ENCODE peak calls at places on chromosomes 4 and X, in four cellular contexts. One of them, this sample, is unnamed.

GRCh38 chr4:128155874-128156456 is 94.9 kb downstream of the LARP1B start:
- DNase-seq in HepG2: no peak
- DNase-seq in GM12865: no peak
- DNase-seq in GM20000: no peak
- DNase-seq in this sample: no peak

GRCh38 chr4:142781114-142781513 is 65.0 kb downstream of the INPP4B start:
- DNase-seq in HepG2: no peak
- DNase-seq in GM20000: no peak
- DNase-seq in GM12865: no peak
- DNase-seq in this sample: no peak

GRCh38 chr4:13327991-13328390 is 156.1 kb downstream of the RAB28 start:
- DNase-seq in HepG2: no peak
- DNase-seq in GM20000: no peak
- DNase-seq in GM12865: no peak
- DNase-seq in this sample: no peak

GRCh38 chr4:4969298-4969697 is 50.0 kb downstream of the CYTL1 start:
- DNase-seq in HepG2: no peak
- DNase-seq in GM12865: no peak
- DNase-seq in GM20000: no peak
- DNase-seq in this sample: no peak

GRCh38 chr4:87093443-87094123 is 126.8 kb downstream of the KLHL8 start:
- DNase-seq in HepG2: peak
- DNase-seq in GM12865: peak
- DNase-seq in GM20000: peak
- DNase-seq in this sample: no peak

GRCh38 chr4:7539659-7540058 is 104.9 kb upstream of the PSAPL1 start:
- DNase-seq in HepG2: peak
- DNase-seq in GM12865: peak
- DNase-seq in GM20000: no peak
- DNase-seq in this sample: no peak

GRCh38 chr4:14916554-14917304 is 85.6 kb upstream of the CPEB2 start:
- DNase-seq in HepG2: peak
- DNase-seq in GM12865: peak
- DNase-seq in GM20000: no peak
- DNase-seq in this sample: no peak

GRCh38 chr4:5165419-5166369 is 114.4 kb downstream of the STK32B start:
- DNase-seq in HepG2: no peak
- DNase-seq in GM20000: no peak
- DNase-seq in GM12865: no peak
- DNase-seq in this sample: no peak

GRCh38 chr4:663438-664428 is 10.3 kb downstream of the ATP5ME start:
- DNase-seq in GM20000: peak
- DNase-seq in HepG2: no peak
- DNase-seq in GM12865: peak
- DNase-seq in this sample: peak

GRCh38 chr4:38805530-38806145 is 1.0 kb upstream of the TLR1 start:
- DNase-seq in HepG2: no peak
- DNase-seq in GM12865: peak
- DNase-seq in GM20000: peak
- DNase-seq in this sample: no peak

GRCh38 chrX:30690330-30690729 is 37.1 kb downstream of the GK start:
- DNase-seq in GM20000: no peak
- DNase-seq in HepG2: no peak
- DNase-seq in GM12865: no peak
- DNase-seq in this sample: no peak

GRCh38 chr4:24211821-24212220 is 322.0 kb upstream of the PPARGC1A start:
- DNase-seq in GM20000: no peak
- DNase-seq in HepG2: no peak
- DNase-seq in GM12865: no peak
- DNase-seq in this sample: no peak

GRCh38 chr4:2725380-2725779 is 30.8 kb downstream of the TNIP2 start:
- DNase-seq in HepG2: no peak
- DNase-seq in GM20000: no peak
- DNase-seq in GM12865: no peak
- DNase-seq in this sample: no peak

GRCh38 chrX:953879-954482 is 258.5 kb downstream of the CRLF2 start:
- DNase-seq in GM12865: no peak
- DNase-seq in HepG2: no peak
- DNase-seq in GM20000: no peak
- DNase-seq in this sample: no peak

GRCh38 chrX:22383988-22384387 is 111.3 kb downstream of the CBLL2 start:
- DNase-seq in GM20000: no peak
- DNase-seq in HepG2: no peak
- DNase-seq in GM12865: peak
- DNase-seq in this sample: no peak

GRCh38 chrX:72539822-72540221 is 32.8 kb downstream of the HDAC8 start:
- DNase-seq in HepG2: no peak
- DNase-seq in GM20000: no peak
- DNase-seq in GM12865: no peak
- DNase-seq in this sample: no peak

GRCh38 chrX:111445485-111445884 is 33.5 kb upstream of the DCX start:
- DNase-seq in GM20000: peak
- DNase-seq in GM12865: peak
- DNase-seq in HepG2: peak
- DNase-seq in this sample: no peak

GRCh38 chr4:39825741-39826231 is 127.8 kb downstream of the UBE2K start:
- DNase-seq in GM12865: no peak
- DNase-seq in GM20000: no peak
- DNase-seq in HepG2: no peak
- DNase-seq in this sample: no peak

GRCh38 chrX:7069556-7069955 is 78.0 kb upstream of the STS start:
- DNase-seq in GM12865: no peak
- DNase-seq in HepG2: no peak
- DNase-seq in GM20000: no peak
- DNase-seq in this sample: no peak

GRCh38 chrX:139920306-139920705 is 12.5 kb downstream of the ATP11C start:
- DNase-seq in GM20000: no peak
- DNase-seq in GM12865: no peak
- DNase-seq in HepG2: no peak
- DNase-seq in this sample: no peak

GRCh38 chrX:45986971-45987370 is 558.2 kb downstream of the ZNF674 start:
- DNase-seq in HepG2: no peak
- DNase-seq in GM20000: no peak
- DNase-seq in GM12865: no peak
- DNase-seq in this sample: no peak

GRCh38 chr4:1619151-1619672 is 64.9 kb downstream of the FAM53A start:
- DNase-seq in GM20000: no peak
- DNase-seq in HepG2: no peak
- DNase-seq in GM12865: no peak
- DNase-seq in this sample: no peak

GRCh38 chrX:24782011-24782410 is 88.3 kb downstream of the POLA1 start:
- DNase-seq in HepG2: no peak
- DNase-seq in GM20000: no peak
- DNase-seq in GM12865: no peak
- DNase-seq in this sample: no peak

GRCh38 chr4:71294301-71294700 is 44.5 kb upstream of the SLC4A4 start:
- DNase-seq in GM20000: no peak
- DNase-seq in GM12865: no peak
- DNase-seq in HepG2: no peak
- DNase-seq in this sample: no peak

GRCh38 chrX:150616863-150617198 is 48.4 kb downstream of the MTM1 start:
- DNase-seq in HepG2: no peak
- DNase-seq in GM12865: no peak
- DNase-seq in GM20000: no peak
- DNase-seq in this sample: no peak

GRCh38 chrX:106177106-106177981 is 9.2 kb downstream of the PWWP3B start:
- DNase-seq in GM12865: no peak
- DNase-seq in HepG2: no peak
- DNase-seq in GM20000: no peak
- DNase-seq in this sample: no peak

GRCh38 chr4:104494161-104494560 is 533 bp downstream of the CXXC4 start:
- DNase-seq in HepG2: peak
- DNase-seq in GM20000: no peak
- DNase-seq in GM12865: no peak
- DNase-seq in this sample: no peak

GRCh38 chr4:158259955-158260575 is 49.8 kb downstream of the TMEM144 start:
- DNase-seq in HepG2: peak
- DNase-seq in GM12865: peak
- DNase-seq in GM20000: no peak
- DNase-seq in this sample: no peak

GRCh38 chr4:83651846-83652245 is 115.9 kb downstream of the GPAT3 start:
- DNase-seq in HepG2: no peak
- DNase-seq in GM12865: no peak
- DNase-seq in GM20000: no peak
- DNase-seq in this sample: no peak

GRCh38 chr4:140567722-140568121 is 1.0 kb downstream of the UCP1 start:
- DNase-seq in GM12865: no peak
- DNase-seq in GM20000: no peak
- DNase-seq in HepG2: no peak
- DNase-seq in this sample: no peak

GRCh38 chr4:140569307-140569638 is 512 bp upstream of the UCP1 start:
- DNase-seq in GM20000: no peak
- DNase-seq in HepG2: no peak
- DNase-seq in GM12865: no peak
- DNase-seq in this sample: no peak

GRCh38 chr4:140571620-140572019 is 2.9 kb upstream of the UCP1 start:
- DNase-seq in GM20000: no peak
- DNase-seq in HepG2: no peak
- DNase-seq in GM12865: no peak
- DNase-seq in this sample: no peak

DNA sequence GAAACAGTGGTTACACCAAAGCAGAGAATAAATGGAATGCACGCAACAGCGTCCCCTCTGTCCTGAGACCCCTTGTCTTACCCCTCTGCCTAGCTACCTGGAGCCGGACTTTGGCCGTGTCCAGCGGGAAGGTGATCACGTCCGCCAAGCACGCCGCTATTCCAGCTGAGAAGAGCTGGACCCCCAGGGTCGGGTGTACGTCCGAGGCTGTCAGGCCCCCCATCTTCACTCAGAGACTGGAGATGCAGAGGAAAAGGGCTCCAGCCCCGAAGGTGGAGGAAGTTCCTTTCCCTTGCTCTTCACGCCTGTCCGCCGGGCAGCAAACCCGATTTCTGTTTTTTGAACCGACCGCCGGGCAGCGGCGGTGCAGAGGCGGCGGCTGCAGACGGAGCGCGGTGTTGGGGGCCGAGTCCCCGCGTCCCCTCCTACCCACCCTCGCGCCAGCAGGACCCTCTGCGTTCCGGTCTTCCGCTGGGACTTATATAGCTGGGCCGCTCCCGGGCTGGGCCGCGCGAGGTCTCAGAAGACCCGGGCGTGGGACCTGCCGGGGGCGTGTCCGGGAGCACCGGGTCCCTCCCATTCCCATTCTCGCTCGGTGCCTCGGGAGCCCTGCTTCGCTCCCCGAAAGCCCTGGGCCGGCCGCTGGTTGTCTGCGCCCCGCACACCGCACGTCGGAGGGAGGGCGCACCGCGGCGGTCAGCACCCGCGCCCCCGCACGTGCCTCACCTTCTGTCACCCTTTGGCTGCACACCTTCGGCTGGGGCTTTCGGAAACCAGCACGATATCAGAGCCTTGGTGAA is at the start of gene UCP1:
- DNase-seq in GM20000: peak
- DNase-seq in GM12865: no peak
- DNase-seq in HepG2: peak
- DNase-seq in this sample: peak
- TF ChIP-seq CTCF in GM20000: no peak
- TF ChIP-seq CTCF in GM12865: no peak
- TF ChIP-seq CTCF in HepG2: peak
- TF ChIP-seq CTCF in this sample: no peak

GRCh38 chrX:153650959-153651358 is 4.0 kb downstream of the DUSP9 start:
- DNase-seq in GM20000: no peak
- DNase-seq in GM12865: no peak
- DNase-seq in HepG2: no peak
- DNase-seq in this sample: no peak

GRCh38 chrX:153649178-153649914 is 2.3 kb downstream of the DUSP9 start:
- DNase-seq in GM20000: peak
- DNase-seq in GM12865: peak
- DNase-seq in HepG2: peak
- DNase-seq in this sample: no peak

GRCh38 chrX:153649915-153650782 is 3.1 kb downstream of the DUSP9 start:
- DNase-seq in GM20000: peak
- DNase-seq in HepG2: no peak
- DNase-seq in GM12865: no peak
- DNase-seq in this sample: no peak

GRCh38 chrX:153653556-153653955 is 6.6 kb downstream of the DUSP9 start:
- DNase-seq in GM20000: no peak
- DNase-seq in HepG2: no peak
- DNase-seq in GM12865: no peak
- DNase-seq in this sample: no peak

GRCh38 chrX:153651540-153652079 is 4.6 kb downstream of the DUSP9 start:
- DNase-seq in GM12865: peak
- DNase-seq in GM20000: peak
- DNase-seq in HepG2: peak
- DNase-seq in this sample: no peak
- TF ChIP-seq CTCF in GM12865: peak
- TF ChIP-seq CTCF in GM20000: no peak
- TF ChIP-seq CTCF in HepG2: peak
- TF ChIP-seq CTCF in this sample: no peak

GRCh38 chr4:112352736-112353135 is 55.6 kb downstream of the ALPK1 start:
- DNase-seq in GM20000: no peak
- DNase-seq in GM12865: no peak
- DNase-seq in HepG2: no peak
- DNase-seq in this sample: no peak

GRCh38 chr4:112343330-112343729 is 46.2 kb downstream of the ALPK1 start:
- DNase-seq in HepG2: no peak
- DNase-seq in GM20000: no peak
- DNase-seq in GM12865: no peak
- DNase-seq in this sample: no peak

GRCh38 chr4:112348488-112349158 is 51.5 kb downstream of the ALPK1 start:
- DNase-seq in HepG2: peak
- DNase-seq in GM12865: no peak
- DNase-seq in GM20000: no peak
- DNase-seq in this sample: no peak
- TF ChIP-seq CTCF in HepG2: peak
- TF ChIP-seq CTCF in GM12865: no peak
- TF ChIP-seq CTCF in GM20000: no peak
- TF ChIP-seq CTCF in this sample: no peak

GRCh38 chrX:74422576-74423288 is 1.4 kb downstream of the SLC16A2 start:
- DNase-seq in GM20000: peak
- DNase-seq in GM12865: peak
- DNase-seq in HepG2: peak
- DNase-seq in this sample: no peak
- TF ChIP-seq CTCF in GM20000: no peak
- TF ChIP-seq CTCF in GM12865: no peak
- TF ChIP-seq CTCF in HepG2: no peak
- TF ChIP-seq CTCF in this sample: no peak